ENCODE peak calls at places on chromosomes 1 and 21, in four cellular contexts. B, V, U and I are unnamed samples.

GRCh38 chr21:46442938-46443337 is 15.8 kb upstream of the DIP2A start:
- DNase-seq in U (no peak), V (no peak), B (no peak), I (no peak)

GRCh38 chr21:37257967-37258877 is 8.9 kb downstream of the VPS26C start:
- DNase-seq in B (peak), V (peak), U (peak), I (peak)

GRCh38 chr1:188782220-188782841 is 1695.3 kb downstream of the BRINP3 start:
- DNase-seq in U (peak), B (peak), V (no peak), I (no peak)

GRCh38 chr1:198656500-198656932 is 17.7 kb downstream of the PTPRC start:
- DNase-seq in U (peak), V (no peak), B (no peak), I (no peak)

GRCh38 chr1:168792142-168792541 is 63.1 kb upstream of the DPT start:
- DNase-seq in V (no peak), U (no peak), B (no peak), I (no peak)

GRCh38 chr1:173581384-173582078 is 21.3 kb downstream of the SLC9C2 start:
- DNase-seq in V (no peak), B (no peak), U (no peak), I (no peak)

GRCh38 chr1:228342627-228343210 is 63.9 kb downstream of the TRIM11 start:
- DNase-seq in U (no peak), B (no peak), V (no peak), I (no peak)

GRCh38 chr1:59674605-59675004 is 140.1 kb upstream of the HOOK1 start:
- DNase-seq in U (no peak), B (no peak), V (no peak), I (no peak)

GRCh38 chr21:38380391-38381137 is 117.7 kb downstream of the ERG start:
- DNase-seq in V (no peak), B (peak), U (no peak), I (no peak)

GRCh38 chr1:40806240-40806639 is 22.7 kb downstream of the KCNQ4 start:
- DNase-seq in V (no peak), B (no peak), U (no peak), I (no peak)

GRCh38 chr1:10338047-10338446 is 60.8 kb upstream of the PGD start:
- DNase-seq in U (peak), V (no peak), B (peak), I (no peak)

GRCh38 chr1:151309851-151310323 is 17.3 kb downstream of the PI4KB start:
- DNase-seq in B (no peak), V (peak), U (no peak), I (no peak)

GRCh38 chr1:231161711-231162299 is at the start of gene TRIM67:
- DNase-seq in B (peak), U (peak), V (no peak), I (no peak)

GRCh38 chr1:222994506-222995229 is 148.4 kb downstream of the TLR5 start:
- DNase-seq in U (no peak), V (no peak), B (no peak), I (no peak)

GRCh38 chr1:14626869-14627607 is 28.6 kb downstream of the KAZN start:
- DNase-seq in U (no peak), B (no peak), V (no peak), I (no peak)

GRCh38 chr1:162903246-162903645 is 42.3 kb upstream of the CCDC190 start:
- DNase-seq in U (no peak), V (no peak), B (no peak), I (no peak)

GRCh38 chr1:11927866-11928592 is 1.8 kb upstream of the KIAA2013 start:
- DNase-seq in V (no peak), B (no peak), U (no peak), I (no peak)

GRCh38 chr1:224090116-224090515 is 23.8 kb upstream of the FBXO28 start:
- DNase-seq in U (no peak), V (no peak), B (no peak), I (no peak)

GRCh38 chr1:29786791-29787732 is 550.7 kb downstream of the PTPRU start:
- DNase-seq in V (no peak), B (no peak), U (no peak), I (peak)

GRCh38 chr21:35737899-35738341 is 322.4 kb downstream of the SETD4 start:
- DNase-seq in U (no peak), B (no peak), V (no peak), I (no peak)

GRCh38 chr1:94927405-94928175 is 680 bp upstream of the CNN3 start:
- DNase-seq in V (no peak), U (no peak), B (no peak), I (peak)

GRCh38 chr1:15236226-15237145 is 10.5 kb upstream of the FHAD1 start:
- DNase-seq in V (no peak), B (no peak), U (no peak), I (no peak)

GRCh38 chr1:29760165-29760564 is 523.8 kb downstream of the PTPRU start:
- DNase-seq in V (no peak), U (no peak), B (no peak), I (no peak)

GRCh38 chr1:92843046-92843423 is 11.2 kb downstream of the RPL5 start:
- DNase-seq in B (no peak), U (no peak), V (no peak), I (no peak)

GRCh38 chr1:22806584-22806983 is 95.9 kb downstream of the EPHB2 start:
- DNase-seq in V (peak), B (no peak), U (no peak), I (no peak)

DNA sequence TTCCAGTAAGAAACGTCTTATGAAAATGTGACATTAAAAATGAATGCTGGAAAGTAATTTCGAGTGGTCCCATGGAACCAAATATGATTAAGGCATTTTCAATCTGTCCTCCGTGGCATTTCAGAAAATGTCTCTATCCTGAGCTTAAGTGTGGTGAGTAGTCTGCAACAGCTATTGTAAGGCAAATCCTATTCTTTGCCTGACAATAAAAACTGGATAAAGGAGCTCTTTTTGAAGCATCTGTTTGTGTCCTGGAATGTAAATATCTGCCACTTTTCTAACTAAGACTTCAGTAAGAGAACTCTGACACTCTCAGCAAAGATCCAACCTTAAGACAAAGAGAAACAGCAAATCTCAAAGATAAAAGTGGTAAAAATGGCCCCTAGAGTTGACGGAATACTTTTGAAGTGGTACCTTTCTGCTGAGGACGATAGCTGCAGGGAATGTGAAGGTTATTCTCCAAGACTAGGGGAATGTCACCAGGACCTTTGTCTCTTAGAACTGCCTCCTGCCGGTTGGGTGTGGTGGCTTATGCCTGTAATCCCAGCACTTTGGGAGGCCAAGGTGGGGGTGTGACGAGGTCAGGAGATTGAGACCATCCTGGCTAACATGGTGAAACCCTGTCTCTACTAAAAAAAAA is 486.7 kb upstream of the ZP4 start:
- DNase-seq in V (no peak), B (no peak), U (no peak), I (no peak)
- TF ChIP-seq POLR2A in V (no peak), B (no peak), U (no peak), I (no peak)

GRCh38 chr1:89578151-89578550 is 53.5 kb downstream of the LRRC8B start:
- DNase-seq in B (no peak), U (no peak), V (no peak), I (no peak)

GRCh38 chr1:89576016-89576415 is 51.4 kb downstream of the LRRC8B start:
- DNase-seq in U (no peak), V (no peak), B (no peak), I (no peak)

GRCh38 chr1:89580036-89580435 is 52.9 kb upstream of the LRRC8C start:
- DNase-seq in U (no peak), B (no peak), V (no peak), I (no peak)

GRCh38 chr1:89581859-89582258 is 51.1 kb upstream of the LRRC8C start:
- DNase-seq in B (no peak), V (no peak), U (no peak), I (no peak)

GRCh38 chr1:89578940-89579684 is 53.8 kb upstream of the LRRC8C start:
- DNase-seq in V (no peak), B (no peak), U (no peak), I (no peak)
- H3K4me3 ChIP-seq in V (no peak), B (no peak), U (no peak), I (no peak)

GRCh38 chr1:77958850-77959249 is 20.0 kb downstream of the FUBP1 start:
- DNase-seq in V (no peak), U (no peak), B (no peak), I (no peak)
- TF ChIP-seq POLR2A in V (no peak), U (no peak), B (no peak), I (no peak)

GRCh38 chr1:66182551-66183178 is 351.3 kb upstream of the SGIP1 start:
- DNase-seq in U (peak), V (no peak), B (peak), I (no peak)

GRCh38 chr1:66177483-66177882 is 356.5 kb upstream of the SGIP1 start:
- DNase-seq in U (no peak), B (no peak), V (no peak), I (no peak)

GRCh38 chr1:66181999-66182398 is 352.0 kb upstream of the SGIP1 start:
- DNase-seq in V (no peak), B (no peak), U (no peak), I (no peak)

GRCh38 chr1:66183386-66183785 is 350.6 kb upstream of the SGIP1 start:
- DNase-seq in U (no peak), V (no peak), B (no peak), I (no peak)
- H3K4me3 ChIP-seq in U (no peak), V (no peak), B (peak), I (no peak)

GRCh38 chr1:35715568-35716002 is 3.1 kb downstream of the C1orf216 start:
- DNase-seq in U (peak), V (no peak), B (peak), I (peak)

GRCh38 chr1:35717911-35718476 is 690 bp downstream of the C1orf216 start:
- DNase-seq in B (peak), U (peak), V (no peak), I (peak)

GRCh38 chr1:35714921-35715567 is 3.6 kb downstream of the C1orf216 start:
- DNase-seq in B (no peak), U (no peak), V (no peak), I (no peak)

GRCh38 chr1:35718492-35719336 is at the start of gene C1orf216:
- DNase-seq in V (peak), U (peak), B (peak), I (peak)
- TF ChIP-seq POLR2A in V (no peak), U (peak), B (peak), I (no peak)

GRCh38 chr1:24507423-24507804 is 4.8 kb downstream of the RCAN3 start:
- DNase-seq in U (no peak), B (no peak), V (no peak), I (no peak)
- H3K4me3 ChIP-seq in U (no peak), B (no peak), V (no peak), I (no peak)

DNA sequence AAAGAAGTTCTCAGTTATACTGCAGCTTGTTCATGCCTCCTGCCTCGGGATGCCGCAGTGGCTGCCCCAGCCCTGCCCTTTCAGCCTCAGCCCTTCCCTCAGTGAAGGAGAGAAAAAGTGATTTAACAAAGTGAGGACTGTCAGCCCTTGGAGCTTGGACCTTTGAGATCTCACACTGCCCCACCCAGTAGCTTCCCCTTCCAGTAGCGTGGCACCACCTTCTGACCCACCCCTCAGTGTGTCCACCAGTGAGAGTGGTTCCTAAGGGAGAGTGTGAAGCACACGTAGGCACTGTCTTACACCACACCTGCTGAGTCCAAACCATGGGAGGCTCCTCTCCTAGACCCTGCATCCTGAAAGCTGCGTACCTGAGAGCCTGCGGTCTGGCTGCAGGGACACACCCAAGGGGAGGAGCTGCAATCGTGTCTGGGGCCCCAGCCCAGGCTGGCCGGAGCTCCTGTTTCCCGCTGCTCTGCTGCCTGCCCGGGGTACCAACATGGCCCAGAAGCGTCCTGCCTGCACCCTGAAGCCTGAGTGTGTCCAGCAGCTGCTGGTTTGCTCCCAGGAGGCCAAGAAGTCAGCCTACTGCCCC is at the start of gene CDA:
- DNase-seq in U (no peak), V (peak), B (peak), I (no peak)
- TF ChIP-seq POLR2A in U (no peak), V (no peak), B (no peak), I (no peak)

DNA sequence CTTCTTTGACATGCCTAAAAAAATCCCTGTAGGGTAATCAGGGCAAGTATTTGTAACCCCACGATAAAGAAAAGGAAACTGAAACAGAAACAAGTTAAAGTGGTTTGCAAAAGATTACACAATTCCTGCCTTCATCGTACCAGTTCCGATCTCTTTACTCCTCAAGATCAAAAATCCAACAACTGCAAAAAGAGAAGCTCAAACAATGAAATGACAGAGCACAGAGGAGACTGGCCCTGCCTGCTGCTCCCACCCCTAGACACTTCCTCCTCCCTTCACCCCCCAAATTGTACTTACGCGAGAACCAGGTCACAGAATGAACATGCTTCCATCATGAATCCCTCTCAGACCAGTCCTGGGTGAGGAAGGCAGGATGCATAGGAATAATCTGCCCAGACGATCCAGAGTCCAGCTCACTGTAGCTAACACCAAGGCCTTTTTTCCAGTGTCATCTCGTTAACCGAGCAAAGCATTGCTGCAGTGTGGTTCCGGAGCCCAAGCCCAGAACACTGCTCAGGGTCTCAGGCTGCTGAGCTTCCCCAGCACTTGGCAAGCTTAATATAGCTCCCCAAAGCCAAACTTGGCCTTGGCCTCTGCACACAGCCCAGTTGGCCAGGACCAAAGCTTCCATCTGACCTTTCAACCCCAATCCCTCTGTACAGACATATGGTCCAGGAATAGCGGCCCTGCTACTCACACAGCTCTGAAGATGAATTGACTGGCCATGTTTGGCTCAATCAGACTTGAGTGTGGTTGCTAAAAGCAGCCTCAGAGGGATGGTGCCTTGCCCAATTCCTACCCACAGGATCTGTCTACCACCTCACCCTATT is 20.3 kb downstream of the RXRG start:
- DNase-seq in V (no peak), B (no peak), U (no peak), I (no peak)
- H3K4me3 ChIP-seq in V (peak), B (no peak), U (no peak), I (no peak)

DNA sequence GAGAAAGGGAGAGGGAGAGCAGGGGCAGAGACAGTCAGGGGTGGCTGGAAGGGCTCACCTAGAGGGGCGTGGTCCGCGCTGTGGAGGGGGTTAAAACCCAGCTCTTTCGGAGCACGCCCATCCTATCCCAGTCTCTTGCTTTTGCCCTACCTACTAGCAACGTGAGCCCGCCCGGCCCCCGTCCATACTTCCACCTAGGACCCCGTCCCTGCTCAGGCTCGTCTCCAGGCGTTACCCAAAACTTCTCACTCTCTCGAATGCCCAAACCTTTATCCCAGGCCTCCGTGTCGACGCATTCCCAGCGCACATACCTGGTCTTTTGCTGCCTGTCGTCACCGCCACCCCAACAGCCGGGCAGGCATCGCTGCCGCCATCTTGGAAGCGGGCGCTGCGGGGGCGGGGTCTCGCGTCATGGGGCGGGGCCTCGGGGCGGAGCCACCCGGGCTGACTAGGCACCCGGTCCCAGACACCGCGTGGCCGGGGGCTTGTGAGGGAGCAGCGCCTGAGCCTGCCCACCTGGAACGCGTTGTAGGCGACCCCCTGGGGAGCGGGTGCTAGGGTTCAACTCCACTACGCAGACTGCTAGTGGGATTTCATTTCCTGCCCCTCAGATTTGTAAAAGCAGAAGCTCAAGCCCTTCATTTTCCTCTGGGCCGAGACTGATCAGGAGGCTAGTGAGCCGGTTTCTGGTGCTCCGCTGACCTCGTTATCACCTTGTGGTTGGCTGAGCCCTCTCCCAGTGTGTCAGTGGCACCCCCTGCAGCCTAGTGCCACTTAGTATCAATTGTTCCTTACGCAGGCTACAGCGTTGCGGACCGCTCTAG is at the start of gene B4GALT3:
- DNase-seq in V (peak), B (peak), U (peak), I (peak)
- TF ChIP-seq POLR2A in V (no peak), B (peak), U (peak), I (no peak)

DNA sequence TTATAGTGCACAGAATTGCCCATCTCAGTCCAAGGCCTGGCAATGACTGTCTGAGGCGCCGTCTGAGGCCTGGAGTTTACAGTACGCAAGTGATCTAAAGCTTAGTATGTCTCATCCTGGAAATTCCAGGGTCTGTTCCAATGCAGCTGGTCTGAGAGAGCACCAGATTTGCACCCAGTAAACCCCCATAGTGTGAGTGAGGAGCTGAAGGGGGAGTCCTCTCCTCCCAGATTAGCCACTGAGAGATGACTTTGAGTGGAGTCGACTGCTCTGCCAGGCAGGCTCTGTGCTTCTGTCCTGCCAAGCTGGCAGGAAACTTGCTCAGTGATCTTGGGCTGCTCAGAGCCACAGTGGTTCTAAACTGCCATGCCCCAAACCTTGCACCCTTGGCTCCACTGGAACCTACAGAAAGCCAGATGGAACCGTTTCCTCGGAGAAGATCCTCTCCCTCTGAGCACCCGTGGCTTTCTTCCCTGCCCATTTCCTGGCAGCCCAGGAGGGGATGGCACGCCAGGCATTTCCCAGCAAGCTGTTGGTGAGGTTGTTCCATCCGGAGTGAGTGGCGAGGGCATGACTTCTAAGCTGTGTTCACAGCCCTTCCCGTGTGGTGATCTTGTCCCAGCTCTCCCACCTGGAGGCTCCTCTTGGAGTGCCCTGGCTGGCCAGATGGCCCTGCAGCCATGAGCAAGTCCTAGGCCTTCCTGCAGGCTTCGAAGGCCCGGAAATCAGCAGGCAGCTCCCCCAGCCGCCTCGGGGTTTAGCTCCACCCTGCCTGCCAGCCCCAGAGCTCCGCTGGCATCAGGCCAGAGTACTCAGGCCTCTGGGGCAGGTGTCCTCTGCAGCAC is 126.0 kb upstream of the VAMP3 start:
- DNase-seq in V (no peak), B (no peak), U (no peak), I (no peak)
- H3K4me3 ChIP-seq in V (no peak), B (no peak), U (no peak), I (no peak)